ENCODE peak calls at places on chromosomes 13 and 19, in ten cellular contexts. C, I, Q, J, U, K, S, E, B and P are unnamed samples.

GRCh38 chr19:49570997-49571676 is 9.2 kb downstream of the NOSIP start:
- DNase-seq in U (no peak), Q (no peak), C (no peak), S (no peak), K (no peak), J (peak; percentile 75), E (no peak), I (peak; percentile 49), B (peak; percentile 67), P (no peak)

GRCh38 chr19:56864443-56865125 is 24.1 kb upstream of the PEG3 start:
- DNase-seq in J (no peak), S (no peak), I (no peak), U (no peak), C (no peak), K (no peak), B (no peak), Q (no peak), E (no peak), P (no peak)

GRCh38 chr13:43872181-43872580 is 7.4 kb downstream of the CCDC122 start:
- DNase-seq in C (no peak), Q (no peak), B (no peak), U (no peak), I (peak; percentile 52), S (no peak), E (no peak), J (no peak), K (no peak), P (no peak)

GRCh38 chr13:31328549-31329229 is 128.9 kb downstream of the B3GLCT start:
- DNase-seq in K (no peak), Q (peak; percentile 4), I (peak; percentile 18), C (no peak), S (no peak), J (peak; percentile 9), U (peak; percentile 38), B (no peak), E (peak; percentile 3), P (peak; percentile 23)

GRCh38 chr13:46354143-46355087 is 32.6 kb downstream of the RUBCNL start:
- DNase-seq in I (peak; percentile 90), S (no peak), U (peak; percentile 97), J (peak; percentile 39), B (no peak), C (peak; percentile 56), K (no peak), Q (peak; percentile 95), E (peak; percentile 92), P (peak; percentile 94)

GRCh38 chr19:12796146-12797071 is 5.1 kb downstream of the JUNB start:
- DNase-seq in U (peak; percentile 88), K (peak; percentile 85), J (peak; percentile 96), C (peak; percentile 82), E (peak; percentile 89), S (peak; percentile 81), I (peak; percentile 91), B (peak; percentile 93), Q (peak; percentile 58), P (no peak)

GRCh38 chr19:31499826-31500539 is 150.7 kb upstream of the TSHZ3 start:
- DNase-seq in K (no peak), Q (no peak), B (no peak), I (no peak), E (no peak), J (peak; percentile 83), C (peak; percentile 33), U (no peak), S (peak; percentile 23), P (no peak)

GRCh38 chr19:3823345-3823704 is 37.1 kb upstream of the MATK start:
- DNase-seq in E (no peak), J (no peak), B (no peak), K (no peak), U (no peak), C (no peak), Q (no peak), I (no peak), S (no peak), P (no peak)

GRCh38 chr13:94711561-94712286 is 621 bp downstream of the SOX21 start:
- DNase-seq in U (peak; percentile 36), S (no peak), J (no peak), Q (no peak), K (no peak), E (peak; percentile 23), I (peak; percentile 52), C (no peak), B (peak; percentile 61), P (no peak)

GRCh38 chr19:50952890-50953289 is at the start of gene KLK5:
- DNase-seq in Q (no peak), B (no peak), K (no peak), I (no peak), U (no peak), E (no peak), S (no peak), C (no peak), J (no peak), P (no peak)

GRCh38 chr13:97275265-97275664 is 53.1 kb downstream of the MBNL2 start:
- DNase-seq in Q (peak; percentile 84), K (no peak), J (no peak), U (peak; percentile 91), C (no peak), E (peak; percentile 91), I (peak; percentile 93), B (no peak), S (no peak), P (peak; percentile 69)

GRCh38 chr19:3403489-3404323 is 37.3 kb downstream of the NFIC start:
- DNase-seq in J (peak; percentile 25), B (no peak), U (peak; percentile 92), Q (peak; percentile 81), I (peak; percentile 98), E (peak; percentile 95), S (no peak), K (peak; percentile 95), C (peak; percentile 97), P (peak; percentile 83)

GRCh38 chr13:110391273-110391672 is 84.2 kb downstream of the COL4A2 start:
- DNase-seq in Q (peak; percentile 68), B (no peak), K (no peak), J (no peak), I (peak; percentile 60), E (peak; percentile 61), S (no peak), C (peak; percentile 88), U (peak; percentile 78), P (no peak)

GRCh38 chr19:31943305-31943704 is 402.1 kb upstream of the ZNF507 start:
- DNase-seq in B (peak; percentile 54), C (no peak), E (no peak), Q (no peak), S (no peak), I (no peak), U (no peak), K (no peak), J (peak; percentile 47), P (no peak)

GRCh38 chr19:53947624-53948023 is 15.1 kb upstream of the CACNG8 start:
- DNase-seq in J (peak; percentile 11), K (no peak), C (no peak), S (no peak), U (peak; percentile 33), E (peak; percentile 36), Q (no peak), I (no peak), B (peak; percentile 56), P (no peak)

GRCh38 chr13:19519049-19519448 is 42.3 kb downstream of the TPTE2 start:
- DNase-seq in K (no peak), E (no peak), J (no peak), U (no peak), S (no peak), C (no peak), B (no peak), I (no peak), Q (no peak), P (no peak)
- H3K4me3 ChIP-seq in K (no peak overlapping the region), E (no peak overlapping the region), J (no peak overlapping the region), U (no peak overlapping the region), S (no peak overlapping the region), C (no peak overlapping the region), B (no peak overlapping the region), I (no peak overlapping the region), Q (no peak overlapping the region), P (no peak overlapping the region)

GRCh38 chr19:29687244-29687896 is 22.1 kb downstream of the PLEKHF1 start:
- DNase-seq in I (peak; percentile 97), J (peak; percentile 75), B (no peak), E (peak; percentile 92), U (peak; percentile 97), S (no peak), Q (peak; percentile 95), C (peak; percentile 66), K (peak; percentile 90), P (peak; percentile 94)
- H3K4me3 ChIP-seq in I (peak overlapping the region; percentile 39), J (peak overlapping the region; percentile 39), B (no peak overlapping the region), E (peak overlapping the region; percentile 25), U (peak overlapping the region; percentile 50), S (no peak overlapping the region), Q (peak overlapping the region; percentile 46), C (peak overlapping the region; percentile 26), K (peak overlapping the region; percentile 43), P (peak overlapping the region; percentile 39)

GRCh38 chr19:17580470-17581000 is 25.1 kb downstream of the COLGALT1 start:
- DNase-seq in S (no peak), I (no peak), E (no peak), B (no peak), Q (no peak), J (no peak), K (no peak), U (no peak), C (no peak), P (no peak)
- H3K4me3 ChIP-seq in S (no peak overlapping the region), I (no peak overlapping the region), E (no peak overlapping the region), B (no peak overlapping the region), Q (no peak overlapping the region), J (no peak overlapping the region), K (no peak overlapping the region), U (no peak overlapping the region), C (no peak overlapping the region), P (no peak overlapping the region)

GRCh38 chr19:7830823-7831222 is 805 bp downstream of the EVI5L start:
- DNase-seq in E (no peak), I (no peak), K (no peak), J (no peak), B (no peak), C (no peak), S (no peak), U (no peak), Q (no peak), P (no peak)

GRCh38 chr19:7832781-7833180 is 2.8 kb downstream of the EVI5L start:
- DNase-seq in I (peak; percentile 63), S (no peak), K (no peak), E (peak; percentile 30), J (no peak), B (no peak), C (no peak), U (peak; percentile 51), Q (no peak), P (no peak)

GRCh38 chr19:7832009-7832408 is 2.0 kb downstream of the EVI5L start:
- DNase-seq in K (no peak), J (no peak), U (no peak), S (no peak), I (no peak), Q (no peak), B (no peak), C (no peak), E (no peak), P (no peak)

GRCh38 chr19:7830272-7830771 is 304 bp downstream of the EVI5L start:
- DNase-seq in Q (no peak), U (no peak), J (no peak), K (peak; percentile 68), I (no peak), E (no peak), C (no peak), B (no peak), S (no peak), P (no peak)

DNA sequence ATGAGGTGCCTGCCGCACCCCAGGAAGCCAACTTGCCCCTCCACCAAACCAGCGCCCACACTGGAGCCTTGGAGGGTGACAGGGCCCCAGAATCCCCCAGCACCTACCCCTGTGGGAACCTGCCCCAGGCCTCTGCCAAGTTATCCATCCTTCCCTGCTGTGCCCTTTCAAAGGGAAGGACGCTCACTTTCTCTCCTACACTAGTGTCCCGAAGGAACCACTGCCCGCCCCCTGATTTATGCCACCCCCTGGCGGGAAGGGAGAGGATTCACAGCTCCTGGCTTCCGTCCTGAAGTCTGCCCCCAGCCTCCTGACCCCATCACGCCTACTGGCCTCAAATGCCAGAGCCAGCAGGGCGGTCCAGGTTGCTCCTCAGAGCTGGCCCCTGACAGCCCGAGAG is 1.4 kb downstream of the EVI5L start:
- DNase-seq in Q (no peak), I (peak; percentile 59), B (peak; percentile 79), K (no peak), C (no peak), J (no peak), U (peak; percentile 37), E (peak; percentile 44), S (peak; percentile 74), P (no peak)
- H3K4me3 ChIP-seq in Q (peak overlapping the region; percentile 5), I (no peak overlapping the region), B (no peak overlapping the region), K (no peak overlapping the region), C (no peak overlapping the region), J (no peak overlapping the region), U (peak overlapping the region; percentile 72), E (peak overlapping the region; percentile 1), S (no peak overlapping the region), P (peak overlapping the region; percentile 3)